ENCODE peak calls at places on chromosomes 11 and 22, in six cellular contexts. M, Y, H, T, R and E are unnamed samples. For H3K4me1, the result is how much of the 10 kb centered on the place peaks cover.

GRCh38 chr11:128716661-128717210 is 22.9 kb downstream of the FLI1 start:
- DNase-seq in M (no peak), Y (no peak), H (no peak), T (peak), R (no peak), E (no peak)

GRCh38 chr11:116030697-116031331 is 526.6 kb upstream of the CADM1 start:
- DNase-seq in M (no peak), Y (no peak), H (no peak), T (no peak), R (no peak), E (no peak)

GRCh38 chr11:64339754-64340408 is at the start of gene CCDC88B:
- DNase-seq in M (no peak), Y (peak), H (no peak), T (no peak), R (no peak), E (peak)

GRCh38 chr11:86099727-86100320 is 30.9 kb upstream of the PICALM start:
- DNase-seq in M (no peak), Y (no peak), H (peak), T (no peak), R (peak), E (no peak)

GRCh38 chr11:47249378-47249715 is 733 bp upstream of the ACP2 start:
- DNase-seq in M (no peak), Y (no peak), H (no peak), T (no peak), R (no peak), E (no peak)

GRCh38 chr11:47641585-47642098 is 717 bp downstream of the MTCH2 start:
- DNase-seq in M (no peak), Y (no peak), H (no peak), T (no peak), R (no peak), E (no peak)

GRCh38 chr11:12285811-12286222 is 91.6 kb upstream of the PARVA start:
- DNase-seq in M (no peak), Y (no peak), H (no peak), T (peak), R (no peak), E (no peak)

GRCh38 chr11:118295834-118296454 is 8.6 kb upstream of the CD3E start:
- DNase-seq in M (peak), Y (no peak), H (peak), T (peak), R (no peak), E (no peak)

GRCh38 chr11:96154802-96155520 is 188.0 kb downstream of the MAML2 start:
- DNase-seq in M (no peak), Y (no peak), H (no peak), T (peak), R (peak), E (no peak)

GRCh38 chr11:66637557-66638176 is 836 bp upstream of the RBM4 start:
- DNase-seq in M (peak), Y (no peak), H (no peak), T (peak), R (no peak), E (no peak)

GRCh38 chr11:64249038-64249437 is 2.3 kb upstream of the PLCB3 start:
- DNase-seq in M (no peak), Y (no peak), H (no peak), T (no peak), R (no peak), E (no peak)

GRCh38 chr11:114348200-114349191 is 51.8 kb downstream of the C11orf71 start:
- DNase-seq in M (peak), Y (no peak), H (peak), T (peak), R (peak), E (peak)

GRCh38 chr11:133904818-133905515 is 51.8 kb downstream of the IGSF9B start:
- DNase-seq in M (no peak), Y (no peak), H (no peak), T (no peak), R (no peak), E (no peak)

GRCh38 chr22:27406389-27406861 is 395.1 kb downstream of the MN1 start:
- DNase-seq in M (no peak), Y (no peak), H (no peak), T (no peak), R (no peak), E (no peak)

GRCh38 chr11:13705710-13706109 is 37.2 kb downstream of the FAR1 start:
- DNase-seq in M (no peak), Y (no peak), H (no peak), T (no peak), R (no peak), E (no peak)

GRCh38 chr22:49702068-49702397 is 125.6 kb downstream of the BRD1 start:
- DNase-seq in M (no peak), Y (no peak), H (no peak), T (no peak), R (no peak), E (no peak)

GRCh38 chr22:32754413-32755041 is 47.0 kb upstream of the TIMP3 start:
- DNase-seq in M (no peak), Y (no peak), H (peak), T (peak), R (peak), E (peak)

GRCh38 chr11:14583252-14584105 is 60.1 kb upstream of the PDE3B start:
- DNase-seq in M (peak), Y (no peak), H (peak), T (no peak), R (no peak), E (peak)

GRCh38 chr22:42404266-42404665 is 27.9 kb downstream of the NFAM1 start:
- DNase-seq in M (no peak), Y (no peak), H (no peak), T (no peak), R (no peak), E (no peak)

GRCh38 chr22:42397332-42398246 is 34.6 kb downstream of the NFAM1 start:
- DNase-seq in M (no peak), Y (no peak), H (no peak), T (no peak), R (no peak), E (no peak)

GRCh38 chr22:42401562-42402334 is 30.5 kb downstream of the NFAM1 start:
- DNase-seq in M (no peak), Y (no peak), H (no peak), T (no peak), R (no peak), E (no peak)

GRCh38 chr22:42399315-42400271 is 32.6 kb downstream of the NFAM1 start:
- DNase-seq in M (peak), Y (no peak), H (no peak), T (peak), R (no peak), E (peak)

GRCh38 chr22:42400811-42401547 is 31.2 kb downstream of the NFAM1 start:
- DNase-seq in M (no peak), Y (no peak), H (no peak), T (no peak), R (no peak), E (no peak)
- H3K4me1 ChIP-seq in M (under half), Y (under half), H (under half), T (under half), R (under half), E (under half)

GRCh38 chr11:78331711-78332110 is 85.9 kb downstream of the GAB2 start:
- DNase-seq in M (no peak), Y (no peak), H (no peak), T (no peak), R (no peak), E (no peak)

GRCh38 chr11:78325274-78325781 is 92.3 kb downstream of the GAB2 start:
- DNase-seq in M (no peak), Y (no peak), H (no peak), T (no peak), R (no peak), E (no peak)

GRCh38 chr11:78330361-78330760 is 87.3 kb downstream of the GAB2 start:
- DNase-seq in M (no peak), Y (no peak), H (no peak), T (no peak), R (no peak), E (no peak)

GRCh38 chr11:78332174-78332866 is 85.3 kb downstream of the GAB2 start:
- DNase-seq in M (no peak), Y (no peak), H (no peak), T (no peak), R (no peak), E (no peak)

DNA sequence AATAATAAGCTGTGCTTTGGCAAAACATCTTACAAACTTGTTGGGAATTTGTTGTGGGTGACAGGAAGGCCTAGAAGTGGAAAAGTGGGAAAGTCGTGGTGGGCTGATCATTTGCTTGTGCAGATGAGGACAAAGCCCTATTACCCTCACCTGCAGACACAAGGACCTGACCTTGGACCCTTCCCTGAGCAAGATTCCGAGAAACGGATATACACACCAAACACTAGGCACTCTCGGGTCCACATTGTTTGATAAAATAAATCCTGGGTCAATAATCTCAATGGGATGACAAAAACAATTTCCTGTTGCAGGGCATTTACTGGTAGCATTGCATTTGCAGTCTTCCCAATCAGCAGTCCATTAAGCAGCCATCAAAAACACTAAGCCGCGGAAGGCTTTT is 89.7 kb downstream of the GAB2 start:
- DNase-seq in M (no peak), Y (no peak), H (no peak), T (no peak), R (no peak), E (no peak)
- H3K4me1 ChIP-seq in M (under half), Y (under half), H (under half), T (under half), R (under half), E (under half)

DNA sequence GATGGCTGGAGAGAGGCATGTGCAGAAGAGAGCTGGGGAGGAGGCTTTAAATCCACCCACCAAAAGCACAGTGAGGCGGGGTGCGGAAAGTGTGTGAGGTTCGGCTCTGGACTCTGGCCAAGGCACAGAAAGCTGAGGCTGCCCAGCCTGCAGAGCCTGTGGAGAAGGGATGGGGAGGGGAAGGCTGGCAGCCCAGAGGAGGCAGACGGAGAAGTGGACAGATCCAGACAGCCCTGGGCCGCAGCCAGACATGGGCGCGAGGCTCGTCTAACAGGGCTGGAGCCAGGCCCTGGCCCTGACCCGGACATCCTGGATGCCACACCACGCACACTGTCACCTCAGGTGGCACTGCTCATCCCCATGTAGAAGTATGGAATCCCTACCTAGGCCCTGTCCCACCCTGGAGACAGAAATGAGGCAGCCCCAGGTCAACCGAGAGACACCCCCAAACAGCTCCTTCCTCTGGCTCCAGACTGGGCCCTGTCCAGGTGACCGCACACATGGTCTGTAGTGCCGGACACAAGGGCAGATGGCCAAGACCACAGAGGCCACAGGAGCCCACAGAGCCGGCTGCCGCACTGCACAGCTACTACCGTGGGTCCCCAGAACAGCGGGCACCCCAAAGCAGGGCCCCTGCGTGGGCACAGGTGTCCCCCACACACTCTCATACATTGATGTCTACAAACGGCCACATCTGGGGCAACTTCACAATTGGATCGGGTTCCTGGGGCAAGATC is 16.6 kb upstream of the MOB2 start:
- DNase-seq in M (peak), Y (peak), H (no peak), T (no peak), R (no peak), E (peak)
- H3K4me1 ChIP-seq in M (under half), Y (under half), H (under half), T (under half), R (under half), E (under half)

GRCh38 chr22:36466258-36466657 is 15.2 kb downstream of the TXN2 start:
- DNase-seq in M (no peak), Y (no peak), H (no peak), T (no peak), R (no peak), E (no peak)
- H3K4me1 ChIP-seq in M (half or more), Y (under half), H (under half), T (half or more), R (half or more), E (half or more)

GRCh38 chr11:18361154-18361553 is 33.2 kb upstream of the LDHA start:
- DNase-seq in M (no peak), Y (no peak), H (no peak), T (no peak), R (no peak), E (no peak)

GRCh38 chr11:18365736-18366135 is 28.6 kb upstream of the LDHA start:
- DNase-seq in M (no peak), Y (no peak), H (no peak), T (no peak), R (no peak), E (no peak)

GRCh38 chr11:18367431-18367830 is 26.9 kb upstream of the LDHA start:
- DNase-seq in M (no peak), Y (no peak), H (no peak), T (no peak), R (no peak), E (no peak)

GRCh38 chr11:18366286-18366685 is 28.1 kb upstream of the LDHA start:
- DNase-seq in M (no peak), Y (no peak), H (no peak), T (no peak), R (no peak), E (no peak)

DNA sequence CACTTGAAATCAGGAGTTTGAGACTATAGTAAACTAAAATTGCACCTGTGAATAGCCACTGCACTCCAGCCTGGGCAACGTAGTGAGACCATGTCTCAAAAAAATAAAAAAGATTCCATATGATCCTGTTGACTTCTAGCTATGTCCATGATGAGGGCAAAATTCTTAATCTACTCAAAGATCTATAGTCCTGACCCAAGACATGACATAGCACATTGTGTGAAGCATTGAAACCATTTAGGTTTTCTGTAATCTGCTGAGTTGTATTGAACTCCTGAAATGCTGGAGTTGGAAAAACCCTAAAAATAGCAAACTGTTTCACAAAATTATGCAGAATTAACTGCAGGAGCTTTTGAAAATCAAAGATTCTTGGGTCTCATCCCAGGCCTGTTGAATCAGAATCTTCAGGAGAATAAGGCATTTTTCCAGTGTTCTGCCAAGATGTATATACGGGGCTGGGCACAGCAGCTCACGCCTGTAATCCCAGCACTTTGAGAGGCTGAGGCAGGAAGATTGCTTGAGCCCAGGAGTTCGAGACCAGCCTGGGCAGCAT is 29.8 kb upstream of the LDHA start:
- DNase-seq in M (no peak), Y (no peak), H (no peak), T (no peak), R (no peak), E (no peak)
- H3K4me1 ChIP-seq in M (under half), Y (under half), H (under half), T (under half), R (under half), E (under half)

GRCh38 chr22:19914201-19914943 is 27.2 kb upstream of the COMT start:
- DNase-seq in M (no peak), Y (no peak), H (no peak), T (no peak), R (no peak), E (no peak)
- H3K4me1 ChIP-seq in M (under half), Y (under half), H (under half), T (under half), R (under half), E (under half)

GRCh38 chr22:47034076-47034808 is 271.8 kb downstream of the TBC1D22A start:
- DNase-seq in M (no peak), Y (peak), H (no peak), T (no peak), R (no peak), E (peak)

GRCh38 chr22:47031628-47031915 is 269.1 kb downstream of the TBC1D22A start:
- DNase-seq in M (no peak), Y (no peak), H (no peak), T (no peak), R (no peak), E (no peak)

GRCh38 chr22:47032091-47032943 is 269.9 kb downstream of the TBC1D22A start:
- DNase-seq in M (peak), Y (peak), H (no peak), T (no peak), R (no peak), E (no peak)

GRCh38 chr22:47033648-47034000 is 271.2 kb downstream of the TBC1D22A start:
- DNase-seq in M (no peak), Y (peak), H (no peak), T (no peak), R (no peak), E (no peak)

DNA sequence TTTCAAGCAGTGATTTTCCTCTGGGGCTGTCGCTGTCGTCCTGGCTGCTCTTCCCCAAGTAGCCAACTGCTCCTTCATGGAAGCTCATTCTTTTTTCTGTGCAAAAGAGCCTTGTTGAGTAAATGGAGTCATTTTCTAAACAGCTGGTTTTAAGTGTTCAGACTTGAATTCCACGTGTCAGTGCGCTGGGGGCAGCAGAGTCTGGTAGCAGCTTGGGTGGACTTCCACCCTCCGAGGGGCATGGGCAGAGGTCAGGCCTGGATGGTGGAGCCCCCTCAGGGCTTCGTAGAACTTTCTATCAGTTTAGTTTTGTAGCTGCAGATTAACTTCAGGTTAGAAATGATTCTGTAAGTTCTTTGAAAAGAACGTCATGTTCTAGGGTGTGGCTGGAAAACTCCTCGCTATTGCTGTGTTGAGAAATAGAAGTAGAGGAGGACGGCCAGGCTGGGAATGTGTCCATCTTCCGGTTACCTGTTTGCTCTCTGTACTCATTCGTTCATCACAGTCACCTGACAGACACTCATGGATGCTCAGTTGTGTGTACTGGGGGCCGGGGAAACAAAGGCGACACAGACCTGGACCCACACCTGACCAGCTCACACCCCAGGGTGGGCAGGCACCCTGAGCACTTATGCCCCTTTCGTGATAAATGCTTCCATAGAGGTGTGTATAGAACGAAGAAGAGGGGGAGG is 270.7 kb downstream of the TBC1D22A start:
- DNase-seq in M (peak), Y (peak), H (no peak), T (no peak), R (no peak), E (no peak)
- H3K4me1 ChIP-seq in M (under half), Y (under half), H (under half), T (under half), R (under half), E (under half)

DNA sequence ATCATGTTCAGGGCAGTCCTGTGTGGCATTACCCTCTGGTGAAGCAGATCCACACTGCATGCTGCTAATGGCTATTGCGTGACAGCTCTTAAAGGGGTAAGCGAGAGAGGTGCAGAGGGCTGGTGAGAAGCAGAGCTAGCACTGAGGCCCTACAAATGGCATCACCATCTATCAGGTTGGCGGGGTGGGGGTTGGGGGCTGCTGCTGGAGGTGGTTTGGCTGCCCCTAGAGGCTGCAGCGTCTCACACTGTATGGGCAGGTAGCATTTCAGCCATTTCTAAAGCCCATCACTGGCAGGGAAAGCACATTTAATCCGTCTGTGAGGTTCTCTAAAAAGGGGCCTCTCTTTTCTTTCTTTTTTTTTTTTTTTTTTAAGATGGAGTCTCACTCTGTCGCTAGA is 16.8 kb upstream of the TMA7B start:
- DNase-seq in M (no peak), Y (no peak), H (no peak), T (no peak), R (no peak), E (no peak)
- H3K4me1 ChIP-seq in M (under half), Y (under half), H (under half), T (under half), R (under half), E (under half)

GRCh38 chr11:694563-695331 is at the start of gene DEAF1:
- DNase-seq in M (peak), Y (peak), H (peak), T (peak), R (peak), E (peak)
- H3K4me1 ChIP-seq in M (under half), Y (under half), H (half or more), T (half or more), R (under half), E (under half)